ENCODE peak calls at places on chromosomes 7 and 10, in ten cellular contexts. X is aorta, N is breast epithelium, U is pancreas, Q is A172, Z is head of caudate nucleus, A is left ventricle myocardium inferior, F is NCI-H1105 treated with DMSO at 0.1 percent for 48 hours, B is osteocyte, K is NCI-H2081. M is an unnamed sample.

GRCh38 chr7:139525239-139525638 is 1.8 kb downstream of the CLEC2L start:
- DNase-seq in F (no peak), K (no peak), N (no peak), U (no peak), A (no peak), X (no peak), B (no peak), Q (no peak), Z (no peak), M (no peak)

GRCh38 chr10:58943960-58944359 is 232.5 kb upstream of the PHYHIPL start:
- DNase-seq in Q (no peak), A (no peak), X (no peak), F (no peak), K (no peak), B (no peak), Z (no peak), U (no peak), N (no peak), M (no peak)

GRCh38 chr7:68319061-68319460 is 1279.2 kb upstream of the AUTS2 start:
- DNase-seq in K (no peak), N (no peak), Q (no peak), X (no peak), Z (no peak), F (no peak), U (no peak), A (no peak), B (no peak), M (peak; percentile 4)

GRCh38 chr7:43362652-43363428 is 220.1 kb upstream of the STK17A start:
- DNase-seq in B (no peak), F (peak; percentile 68), K (peak; percentile 9), Q (peak; percentile 85), X (no peak), Z (no peak), A (no peak), N (no peak), U (peak; percentile 36), M (no peak)

GRCh38 chr10:51386248-51386885 is 312.1 kb downstream of the PRKG1 start:
- DNase-seq in F (no peak), Z (no peak), U (no peak), X (no peak), B (no peak), A (no peak), N (no peak), Q (no peak), K (no peak), M (no peak)

GRCh38 chr10:103912759-103913158 is 5.2 kb downstream of the STN1 start:
- DNase-seq in A (no peak), Q (no peak), F (no peak), U (no peak), X (no peak), N (no peak), B (no peak), Z (no peak), K (no peak), M (no peak)

GRCh38 chr7:87178320-87178719 is 26.1 kb downstream of the DMTF1 start:
- DNase-seq in B (no peak), F (no peak), Q (no peak), X (no peak), Z (no peak), K (no peak), A (no peak), U (no peak), N (no peak), M (no peak)

GRCh38 chr7:157816526-157817250 is 479.9 kb downstream of the DNAJB6 start:
- DNase-seq in K (no peak), F (no peak), Q (no peak), X (peak; percentile 66), U (peak; percentile 55), A (no peak), B (no peak), N (no peak), Z (no peak), M (no peak)

GRCh38 chr7:50761722-50762121 is 21.0 kb downstream of the GRB10 start:
- DNase-seq in K (no peak), F (no peak), N (no peak), U (no peak), B (no peak), Q (no peak), A (no peak), X (no peak), Z (no peak), M (no peak)

GRCh38 chr7:51927738-51928137 is 611.1 kb upstream of the COBL start:
- DNase-seq in U (no peak), Q (no peak), A (no peak), N (no peak), Z (no peak), F (no peak), B (no peak), X (no peak), K (no peak), M (no peak)

GRCh38 chr7:140645166-140645565 is 4.6 kb upstream of the DENND2A start:
- DNase-seq in Q (no peak), A (no peak), N (no peak), K (no peak), Z (no peak), B (no peak), X (peak; percentile 60), U (no peak), F (no peak), M (no peak)

GRCh38 chr7:52944916-52945315 is 90.5 kb upstream of the POM121L12 start:
- DNase-seq in A (no peak), Z (no peak), N (no peak), B (no peak), U (no peak), F (no peak), K (no peak), Q (peak; percentile 10), X (no peak), M (no peak)

GRCh38 chr7:39577229-39577874 is 11.1 kb downstream of the YAE1 start:
- DNase-seq in Q (no peak), Z (no peak), B (no peak), F (no peak), U (peak; percentile 72), X (no peak), K (no peak), N (no peak), A (no peak), M (no peak)

GRCh38 chr7:122674502-122674901 is 24.4 kb downstream of the RNF133 start:
- DNase-seq in X (no peak), F (peak; percentile 72), B (no peak), N (no peak), Z (no peak), A (no peak), U (no peak), Q (peak; percentile 35), K (no peak), M (no peak)

GRCh38 chr7:66894463-66895080 is 26.5 kb upstream of the TMEM248 start:
- DNase-seq in A (no peak), Z (no peak), N (no peak), X (peak; percentile 41), B (no peak), K (no peak), U (no peak), Q (peak; percentile 46), F (no peak), M (no peak)

GRCh38 chr7:77866791-77867190 is 68.2 kb downstream of the PHTF2 start:
- DNase-seq in F (no peak), N (no peak), K (no peak), X (no peak), Q (peak; percentile 39), A (no peak), Z (no peak), B (no peak), U (no peak), M (no peak)

GRCh38 chr7:85021090-85021704 is 165.7 kb downstream of the SEMA3D start:
- DNase-seq in A (no peak), K (peak; percentile 8), Z (no peak), X (no peak), Q (peak; percentile 34), U (no peak), N (no peak), F (no peak), B (no peak), M (peak; percentile 18)

GRCh38 chr7:128794020-128794419 is 2.3 kb downstream of the CCDC136 start:
- DNase-seq in F (no peak), U (no peak), X (no peak), A (no peak), B (no peak), Q (no peak), Z (no peak), N (no peak), K (no peak), M (no peak)

GRCh38 chr7:141704112-141704511 is 2.1 kb upstream of the DENND11 start:
- DNase-seq in Z (no peak), Q (no peak), U (no peak), A (no peak), F (no peak), K (no peak), B (no peak), X (no peak), N (no peak), M (no peak)

GRCh38 chr7:1532456-1533254 is 2.2 kb downstream of the MAFK start:
- DNase-seq in K (no peak), F (no peak), X (peak; percentile 92), N (peak; percentile 82), A (peak; percentile 74), Q (peak; percentile 98), Z (no peak), U (peak; percentile 89), B (no peak), M (no peak)

GRCh38 chr10:119533473-119533872 is 9.0 kb downstream of the RGS10 start:
- DNase-seq in X (no peak), A (no peak), Q (no peak), Z (no peak), U (no peak), F (no peak), N (no peak), B (no peak), K (no peak), M (no peak)

GRCh38 chr7:47283497-47284131 is 298.3 kb downstream of the TNS3 start:
- DNase-seq in F (no peak), Z (no peak), X (no peak), U (no peak), N (no peak), Q (peak; percentile 45), A (no peak), B (no peak), K (no peak), M (no peak)

GRCh38 chr7:27176962-27177794 is 3.1 kb upstream of the HOXA10 start:
- DNase-seq in U (peak; percentile 21), B (no peak), A (peak; percentile 2), Q (no peak), X (peak; percentile 57), F (no peak), Z (peak; percentile 9), K (no peak), N (no peak), M (no peak)

GRCh38 chr10:54587973-54588372 is 213.1 kb downstream of the PCDH15 start:
- DNase-seq in Q (no peak), X (no peak), F (no peak), K (no peak), N (no peak), U (no peak), A (no peak), B (no peak), Z (no peak), M (no peak)

GRCh38 chr7:68321076-68321639 is 1277.1 kb upstream of the AUTS2 start:
- DNase-seq in N (peak; percentile 27), X (no peak), Q (peak; percentile 82), Z (no peak), U (no peak), K (peak; percentile 80), A (peak; percentile 66), B (no peak), F (peak; percentile 96), M (peak; percentile 80)

GRCh38 chr7:38211940-38212339 is 33.9 kb downstream of the STARD3NL start:
- DNase-seq in B (no peak), F (no peak), A (no peak), U (no peak), Q (no peak), X (no peak), N (no peak), Z (no peak), K (no peak), M (no peak)

GRCh38 chr7:48643420-48644013 is 280.8 kb upstream of the CDC14C start:
- DNase-seq in B (no peak), Z (no peak), K (no peak), X (no peak), U (no peak), N (no peak), A (no peak), F (no peak), Q (peak; percentile 93), M (no peak)

GRCh38 chr7:134016223-134016941 is 110.8 kb upstream of the LRGUK start:
- DNase-seq in B (no peak), N (no peak), K (peak; percentile 50), U (no peak), Z (peak; percentile 23), F (peak; percentile 65), A (no peak), Q (peak; percentile 15), X (no peak), M (peak; percentile 32)

M was measured in NCI-H1694 treated with DMSO at 0.1 percent for 48 hours.